ENCODE peak calls at places on chromosomes 7 and 10, in six cellular contexts. Y, T, B, W, H and X are unnamed samples.

GRCh38 chr7:96308253-96308949 is 13.5 kb downstream of the SLC25A13 start:
- DNase-seq in H (no peak), T (no peak), W (no peak), B (no peak), Y (no peak), X (no peak)

GRCh38 chr7:98879198-98879988 is 1.1 kb downstream of the TRRAP start:
- DNase-seq in W (peak; percentile 76), T (no peak), H (no peak), B (peak; percentile 73), Y (no peak), X (no peak)

GRCh38 chr7:23468721-23469149 is 1.6 kb downstream of the IGF2BP3 start:
- DNase-seq in T (no peak), W (no peak), H (no peak), B (no peak), Y (no peak), X (peak; percentile 9)

GRCh38 chr7:33091641-33092191 is 17.5 kb downstream of the RP9 start:
- DNase-seq in Y (no peak), T (no peak), H (no peak), W (no peak), B (no peak), X (no peak)

GRCh38 chr10:133279961-133280283 is 3.3 kb upstream of the ADAM8 start:
- DNase-seq in W (no peak), Y (no peak), T (no peak), B (no peak), H (no peak), X (no peak)

GRCh38 chr10:930415-931325 is 835 bp downstream of the LARP4B start:
- DNase-seq in T (peak; percentile 57), H (peak; percentile 67), W (peak; percentile 83), B (peak; percentile 66), Y (peak; percentile 33), X (peak; percentile 56)

GRCh38 chr7:28228386-28228785 is 47.8 kb upstream of the JAZF1 start:
- DNase-seq in Y (no peak), B (no peak), H (no peak), T (no peak), W (no peak), X (no peak)

GRCh38 chr7:17732083-17732482 is 208.2 kb downstream of the SNX13 start:
- DNase-seq in Y (no peak), H (no peak), W (no peak), T (no peak), B (no peak), X (no peak)

GRCh38 chr10:63464402-63465292 is 1.1 kb downstream of the JMJD1C start:
- DNase-seq in Y (no peak), H (no peak), B (no peak), W (no peak), T (no peak), X (no peak)

GRCh38 chr7:940599-941408 is 13.7 kb downstream of the ADAP1 start:
- DNase-seq in B (no peak), H (no peak), W (no peak), Y (no peak), T (no peak), X (no peak)

GRCh38 chr10:33697016-33697415 is 362.5 kb upstream of the NRP1 start:
- DNase-seq in W (no peak), T (no peak), B (no peak), Y (no peak), H (no peak), X (peak; percentile 12)

GRCh38 chr7:30922596-30922995 is 10.9 kb downstream of the AQP1 start:
- DNase-seq in W (peak; percentile 70), B (peak; percentile 1), H (no peak), T (peak; percentile 15), Y (peak; percentile 12), X (no peak)

GRCh38 chr10:72083234-72084093 is 4.9 kb downstream of the SPOCK2 start:
- DNase-seq in B (no peak), Y (no peak), H (peak; percentile 28), T (no peak), W (no peak), X (no peak)

GRCh38 chr7:138975343-138976104 is 5.7 kb downstream of the KIAA1549 start:
- DNase-seq in H (no peak), B (no peak), T (no peak), Y (no peak), W (no peak), X (no peak)

GRCh38 chr7:143878884-143879283 is 23.1 kb downstream of the TCAF1 start:
- DNase-seq in B (no peak), H (no peak), W (no peak), T (no peak), Y (no peak), X (no peak)

GRCh38 chr10:4006848-4007247 is 221.8 kb upstream of the KLF6 start:
- DNase-seq in B (no peak), T (no peak), Y (no peak), H (no peak), W (no peak), X (no peak)

GRCh38 chr7:140389445-140389844 is 8.9 kb downstream of the SLC37A3 start:
- DNase-seq in T (no peak), W (no peak), B (no peak), Y (no peak), H (no peak), X (no peak)

GRCh38 chr10:17453035-17453376 is 1.4 kb downstream of the ST8SIA6 start:
- DNase-seq in W (no peak), Y (no peak), T (no peak), H (no peak), B (no peak), X (no peak)

GRCh38 chr7:30906014-30906413 is 5.6 kb upstream of the AQP1 start:
- DNase-seq in H (no peak), Y (no peak), W (no peak), B (peak; percentile 40), T (no peak), X (no peak)

GRCh38 chr7:5282464-5283316 is at the start of gene SLC29A4:
- DNase-seq in T (no peak), B (peak; percentile 45), Y (peak; percentile 65), H (peak; percentile 67), W (no peak), X (no peak)

GRCh38 chr10:22231260-22231659 is 13.4 kb upstream of the EBLN1 start:
- DNase-seq in T (no peak), H (no peak), W (no peak), B (no peak), Y (no peak), X (no peak)
- H3K4me3 ChIP-seq in T (no peak overlapping the region), H (no peak overlapping the region), W (no peak overlapping the region), B (no peak overlapping the region), Y (no peak overlapping the region), X (peak overlapping the region; percentile 59)

GRCh38 chr7:55209366-55209765 is 155.8 kb upstream of the LANCL2 start:
- DNase-seq in W (no peak), B (no peak), H (no peak), Y (no peak), T (no peak), X (no peak)
- H3K36me3 ChIP-seq in W (peaks cover 51% of the 10 kb centered on the region), B (peaks cover 18% of the 10 kb centered on the region), H (peaks cover 3% of the 10 kb centered on the region), Y (peaks cover 47% of the 10 kb centered on the region), T (peaks cover 7% of the 10 kb centered on the region), X (peaks cover 64% of the 10 kb centered on the region)

DNA sequence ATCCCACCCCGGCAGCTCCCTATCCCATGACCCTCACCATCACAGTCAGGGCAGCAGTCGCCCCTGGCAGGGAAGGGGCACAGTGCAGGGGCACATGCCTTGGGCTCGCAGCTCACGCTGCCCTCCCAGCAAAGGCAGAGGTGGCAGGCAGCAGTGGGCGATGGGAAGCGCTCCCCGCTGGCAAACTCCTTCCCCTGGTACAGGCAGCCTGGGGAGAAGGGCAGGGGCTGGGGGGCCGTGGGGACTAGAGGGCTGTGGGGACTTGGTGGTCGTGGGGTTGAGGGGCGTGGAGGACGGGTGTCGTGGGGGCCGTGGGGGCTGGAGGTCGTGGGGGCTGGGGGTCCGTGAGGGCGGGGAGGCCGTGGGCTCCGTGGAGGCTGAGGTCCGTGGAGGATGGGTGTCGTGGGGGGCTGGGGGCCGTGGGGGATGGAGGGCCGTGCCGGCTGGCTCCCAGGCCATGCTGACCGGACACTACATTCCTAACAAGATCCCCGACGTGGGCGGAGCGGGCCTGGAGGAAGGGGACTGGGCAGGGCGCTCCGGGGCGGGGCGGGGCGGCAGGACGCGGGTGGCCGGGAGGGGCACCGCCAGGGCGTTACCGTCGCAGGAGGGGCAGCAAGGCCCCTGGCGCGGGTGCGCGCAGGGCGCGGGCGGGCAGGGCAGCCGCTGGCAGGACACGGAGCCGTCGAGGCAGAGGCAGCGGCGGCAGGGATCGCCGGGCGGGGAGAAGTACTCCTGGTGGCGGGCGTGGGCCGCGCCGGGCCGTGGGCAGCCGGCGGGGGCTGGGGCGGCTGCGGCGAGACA is 20.0 kb downstream of the KCP start:
- DNase-seq in B (no peak), T (no peak), Y (no peak), H (peak; percentile 56), W (peak; percentile 81), X (peak; percentile 82)
- H3K4me3 ChIP-seq in B (no peak overlapping the region), T (peak overlapping the region; percentile 68), Y (peak overlapping the region; percentile 54), H (no peak overlapping the region), W (peak overlapping the region; percentile 47), X (peak overlapping the region; percentile 25)

GRCh38 chr10:95628786-95629185 is 27.7 kb downstream of the ALDH18A1 start:
- DNase-seq in T (no peak), W (no peak), B (no peak), H (no peak), Y (no peak), X (no peak)
- H3K36me3 ChIP-seq in T (no peaks in the 10 kb centered on the region), W (peaks cover 88% of the 10 kb centered on the region), B (no peaks in the 10 kb centered on the region), H (peaks cover 7% of the 10 kb centered on the region), Y (peaks cover 75% of the 10 kb centered on the region), X (peaks cover 84% of the 10 kb centered on the region)

GRCh38 chr10:92691591-92692084 is 1.9 kb downstream of the HHEX start:
- DNase-seq in Y (peak; percentile 68), T (no peak), W (no peak), B (peak; percentile 60), H (peak; percentile 73), X (no peak)
- H3K4me3 ChIP-seq in Y (peak overlapping the region; percentile 77), T (peak overlapping the region; percentile 75), W (peak overlapping the region; percentile 52), B (no peak overlapping the region), H (peak overlapping the region; percentile 70), X (no peak overlapping the region)

GRCh38 chr7:128854396-128854795 is 8.3 kb upstream of the ATP6V1F start:
- DNase-seq in B (no peak), Y (no peak), W (no peak), T (no peak), H (no peak), X (no peak)
- H3K36me3 ChIP-seq in B (no peaks in the 10 kb centered on the region), Y (peaks cover 78% of the 10 kb centered on the region), W (peaks cover 31% of the 10 kb centered on the region), T (no peaks in the 10 kb centered on the region), H (peaks cover 6% of the 10 kb centered on the region), X (peaks cover 2% of the 10 kb centered on the region)